ENCODE peak calls at places on chromosomes 5 and 9, in eight cellular contexts. I is left ventricle myocardium inferior, U is pancreas, W is neural progenitor cell, Q is DND-41, M is heart right ventricle, S is stomach, D is astrocyte. R is an unnamed sample.

GRCh38 chr9:33101104-33101951 is 24.9 kb upstream of the SMU1 start:
- DNase-seq in I (no peak), W (no peak), M (no peak), D (peak; percentile 69), Q (no peak), S (peak; percentile 35), U (no peak), R (peak; percentile 88)

GRCh38 chr5:135367070-135367469 is 32.0 kb downstream of the MACROH2A1 start:
- DNase-seq in W (no peak), D (no peak), I (no peak), U (no peak), Q (no peak), M (no peak), S (no peak), R (no peak)

GRCh38 chr5:134028496-134028895 is 23.7 kb upstream of the VDAC1 start:
- DNase-seq in W (no peak), Q (no peak), D (peak; percentile 53), I (no peak), M (no peak), S (no peak), U (no peak), R (no peak)

GRCh38 chr5:84436866-84437265 is 52.2 kb upstream of the EDIL3 start:
- DNase-seq in M (no peak), U (no peak), W (no peak), I (no peak), D (peak; percentile 72), Q (no peak), S (no peak), R (no peak)

GRCh38 chr9:88741335-88741734 is 206.4 kb downstream of the NXNL2 start:
- DNase-seq in I (no peak), Q (peak; percentile 17), W (peak; percentile 31), M (no peak), D (no peak), U (no peak), S (no peak), R (no peak)

GRCh38 chr9:127170652-127171051 is 48.2 kb upstream of the ANGPTL2 start:
- DNase-seq in D (no peak), Q (no peak), U (no peak), W (no peak), M (no peak), S (peak; percentile 19), I (no peak), R (no peak)

GRCh38 chr5:161846731-161847130 is 1.2 kb upstream of the GABRA1 start:
- DNase-seq in I (no peak), M (no peak), D (peak; percentile 0), U (no peak), Q (peak; percentile 41), S (no peak), W (peak; percentile 86), R (no peak)

GRCh38 chr9:19969721-19970120 is 180.9 kb upstream of the SLC24A2 start:
- DNase-seq in I (no peak), M (no peak), U (no peak), S (no peak), D (peak; percentile 14), W (no peak), Q (no peak), R (no peak)

GRCh38 chr9:137034039-137034708 is 2.3 kb upstream of the FUT7 start:
- DNase-seq in D (no peak), S (peak; percentile 48), Q (no peak), W (no peak), M (no peak), U (no peak), I (no peak), R (no peak)

GRCh38 chr9:123697686-123698085 is 232.2 kb downstream of the DENND1A start:
- DNase-seq in D (no peak), M (no peak), Q (no peak), I (no peak), U (no peak), W (no peak), S (no peak), R (no peak)
- H3K9me3 ChIP-seq in D (peaks cover 3% of the 10 kb centered on the region), M (peaks cover 9% of the 10 kb centered on the region), Q (peaks cover 15% of the 10 kb centered on the region), I (peaks cover 15% of the 10 kb centered on the region), U (no peaks in the 10 kb centered on the region), W (no peaks in the 10 kb centered on the region), S (peaks cover 9% of the 10 kb centered on the region), R (peaks cover 6% of the 10 kb centered on the region)

GRCh38 chr5:141371572-141372475 is 1.8 kb downstream of the PCDHGB3 start:
- DNase-seq in S (no peak), U (no peak), M (no peak), I (no peak), Q (no peak), W (no peak), D (no peak), R (no peak)

GRCh38 chr5:141363952-141364660 is at the start of gene PCDHGA5:
- DNase-seq in Q (no peak), M (no peak), D (peak; percentile 4), U (no peak), S (no peak), W (no peak), I (no peak), R (no peak)

GRCh38 chr5:141369994-141370848 is at the start of gene PCDHGB3:
- DNase-seq in Q (no peak), M (no peak), W (no peak), U (no peak), D (peak; percentile 39), I (peak; percentile 56), S (no peak), R (no peak)

GRCh38 chr5:141362719-141363118 is 1.2 kb upstream of the PCDHGA5 start:
- DNase-seq in D (no peak), I (no peak), Q (no peak), U (no peak), M (no peak), S (no peak), W (no peak), R (no peak)

GRCh38 chr5:141366016-141366896 is 2.3 kb downstream of the PCDHGA5 start:
- DNase-seq in U (no peak), D (no peak), W (no peak), I (no peak), Q (no peak), S (no peak), M (no peak), R (no peak)
- H3K9me3 ChIP-seq in U (no peaks in the 10 kb centered on the region), D (peaks cover 52% of the 10 kb centered on the region), W (no peaks in the 10 kb centered on the region), I (peaks cover 98% of the 10 kb centered on the region), Q (no peaks in the 10 kb centered on the region), S (peaks cover 76% of the 10 kb centered on the region), M (peaks cover 28% of the 10 kb centered on the region), R (peaks cover 19% of the 10 kb centered on the region)

GRCh38 chr5:45796959-45797553 is 100.9 kb upstream of the HCN1 start:
- DNase-seq in U (no peak), W (peak; percentile 9), M (no peak), I (no peak), Q (no peak), D (no peak), S (no peak), R (no peak)
- H3K9me3 ChIP-seq in U (no peaks in the 10 kb centered on the region), W (no peaks in the 10 kb centered on the region), M (no peaks in the 10 kb centered on the region), I (peaks cover 61% of the 10 kb centered on the region), Q (peaks cover 22% of the 10 kb centered on the region), D (peaks cover 4% of the 10 kb centered on the region), S (peaks cover 40% of the 10 kb centered on the region), R (no peaks in the 10 kb centered on the region)

GRCh38 chr5:167036585-167036984 is 1254.9 kb upstream of the WWC1 start:
- DNase-seq in M (no peak), I (no peak), Q (no peak), D (no peak), S (no peak), U (no peak), W (no peak), R (no peak)
- H3K9me3 ChIP-seq in M (no peaks in the 10 kb centered on the region), I (no peaks in the 10 kb centered on the region), Q (no peaks in the 10 kb centered on the region), D (no peaks in the 10 kb centered on the region), S (no peaks in the 10 kb centered on the region), U (no peaks in the 10 kb centered on the region), W (no peaks in the 10 kb centered on the region), R (no peaks in the 10 kb centered on the region)

DNA sequence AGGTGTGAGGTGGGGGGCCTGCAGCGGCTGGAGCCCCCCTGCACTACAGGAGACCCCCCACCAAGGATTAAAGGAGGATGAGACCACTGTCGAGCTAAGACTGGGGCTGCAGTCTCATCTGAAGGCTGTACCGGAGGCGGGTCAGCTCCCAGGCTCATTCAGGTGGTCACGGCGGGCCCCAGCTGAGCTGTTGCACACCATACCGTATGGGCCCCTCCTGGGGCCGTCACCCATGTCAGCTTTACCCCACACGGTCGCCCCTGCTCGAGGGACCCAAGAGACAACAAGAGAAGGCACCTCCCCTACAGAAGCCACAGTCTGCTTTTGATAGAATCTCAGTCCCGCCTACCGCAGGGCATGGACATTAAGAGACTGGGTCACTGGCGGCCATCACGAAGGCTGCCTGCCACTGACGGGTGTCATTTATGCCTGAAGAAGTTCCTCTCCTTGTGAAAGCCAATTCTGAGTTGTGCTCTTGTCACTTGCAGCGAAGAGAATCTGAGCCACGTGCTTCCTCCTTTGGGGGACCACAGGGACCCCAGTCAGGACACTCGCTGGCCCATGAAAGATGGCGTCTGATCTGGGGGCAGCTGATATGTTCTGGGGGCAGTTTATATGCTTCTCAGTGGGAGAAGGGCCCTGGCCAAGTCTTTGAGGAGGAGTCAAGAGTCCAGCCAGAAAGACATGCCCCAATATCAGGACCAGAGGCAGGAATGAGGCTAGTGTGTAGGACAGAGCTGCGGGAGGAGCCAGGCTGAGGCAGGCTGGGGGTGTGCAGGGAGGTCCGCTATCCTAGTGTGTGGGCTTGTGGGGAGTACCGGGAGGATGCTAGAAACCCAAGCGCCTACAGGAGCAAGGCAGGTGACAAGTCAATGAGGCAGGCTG is 102.4 kb downstream of the ZNF354C start:
- DNase-seq in Q (no peak), W (no peak), S (no peak), M (no peak), D (no peak), U (no peak), I (no peak), R (peak; percentile 5)
- H3K9me3 ChIP-seq in Q (no peaks in the 10 kb centered on the region), W (no peaks in the 10 kb centered on the region), S (peaks cover 9% of the 10 kb centered on the region), M (no peaks in the 10 kb centered on the region), D (peaks cover 5% of the 10 kb centered on the region), U (no peaks in the 10 kb centered on the region), I (peaks cover 12% of the 10 kb centered on the region), R (no peaks in the 10 kb centered on the region)

GRCh38 chr9:110142868-110143866 is 64.8 kb downstream of the C9orf152 start:
- DNase-seq in Q (peak; percentile 33), M (no peak), D (no peak), U (no peak), S (no peak), W (peak; percentile 42), I (no peak), R (no peak)

GRCh38 chr9:110141118-110141797 is 66.7 kb downstream of the C9orf152 start:
- DNase-seq in M (no peak), Q (no peak), S (no peak), W (no peak), D (peak; percentile 99), U (no peak), I (no peak), R (no peak)

GRCh38 chr9:110143969-110144545 is 63.9 kb downstream of the C9orf152 start:
- DNase-seq in Q (no peak), U (no peak), D (no peak), I (no peak), W (no peak), S (no peak), M (no peak), R (no peak)

GRCh38 chr9:110140276-110140675 is 67.7 kb downstream of the C9orf152 start:
- DNase-seq in D (no peak), W (no peak), I (no peak), S (no peak), M (no peak), Q (no peak), U (no peak), R (no peak)

DNA sequence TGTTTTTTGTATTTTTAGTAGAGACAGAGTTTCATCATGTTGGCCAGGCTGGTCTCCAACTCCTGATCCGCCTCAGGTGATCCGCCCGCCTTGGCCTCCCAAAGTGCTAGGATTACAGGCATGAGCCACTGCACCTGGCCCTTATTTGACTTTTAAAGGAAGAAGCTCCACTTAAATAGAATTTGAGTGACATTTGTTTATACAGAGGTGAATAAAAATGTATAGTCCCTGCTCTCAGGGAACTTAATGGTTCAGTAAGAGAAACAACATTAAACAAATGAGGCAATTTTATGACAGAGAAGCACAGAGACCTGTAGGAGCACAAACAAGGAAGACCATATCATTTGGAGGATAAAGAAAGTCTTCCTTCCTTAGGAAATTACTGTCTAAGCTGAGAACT is 65.7 kb downstream of the C9orf152 start:
- DNase-seq in D (no peak), W (no peak), I (no peak), M (no peak), S (no peak), Q (no peak), U (no peak), R (no peak)
- H3K9me3 ChIP-seq in D (no peaks in the 10 kb centered on the region), W (no peaks in the 10 kb centered on the region), I (no peaks in the 10 kb centered on the region), M (no peaks in the 10 kb centered on the region), S (no peaks in the 10 kb centered on the region), Q (no peaks in the 10 kb centered on the region), U (no peaks in the 10 kb centered on the region), R (no peaks in the 10 kb centered on the region)